ENCODE peak calls at places on chromosomes 16 and 17, in eight cellular contexts. J is A549, D is lower leg skin, K is HCEC 1CT, Y is AG10803, U is substantia nigra, V is stomach, O is mucosa of gallbladder. S is an unnamed sample.

GRCh38 chr16:353404-354285 is 1.1 kb upstream of the AXIN1 start:
- DNase-seq in J (no peak), D (no peak), K (no peak), Y (no peak), U (no peak), V (no peak), O (no peak), S (no peak)

GRCh38 chr16:23398987-23399805 is 53.8 kb downstream of the COG7 start:
- DNase-seq in J (no peak), D (no peak), K (no peak), Y (no peak), U (no peak), V (no peak), O (no peak), S (no peak)

GRCh38 chr16:83513006-83513755 is 294.6 kb upstream of the HSBP1 start:
- DNase-seq in J (no peak), D (no peak), K (peak; percentile 88), Y (peak; percentile 93), U (no peak), V (no peak), O (no peak), S (no peak)

GRCh38 chr16:27758544-27758943 is 208.6 kb downstream of the KATNIP start:
- DNase-seq in J (no peak), D (no peak), K (no peak), Y (no peak), U (no peak), V (no peak), O (no peak), S (no peak)

GRCh38 chr16:47778106-47778803 is 317.1 kb downstream of the PHKB start:
- DNase-seq in J (no peak), D (no peak), K (no peak), Y (peak; percentile 5), U (no peak), V (no peak), O (no peak), S (no peak)

GRCh38 chr16:84841787-84842300 is 22.1 kb downstream of the CRISPLD2 start:
- DNase-seq in J (no peak), D (no peak), K (no peak), Y (no peak), U (no peak), V (peak; percentile 85), O (no peak), S (no peak)

GRCh38 chr16:78494674-78495073 is 395.2 kb downstream of the WWOX start:
- DNase-seq in J (no peak), D (no peak), K (no peak), Y (no peak), U (no peak), V (no peak), O (no peak), S (no peak)

GRCh38 chr16:15775209-15775608 is 81.6 kb downstream of the MYH11 start:
- DNase-seq in J (peak; percentile 22), D (no peak), K (peak; percentile 27), Y (no peak), U (no peak), V (no peak), O (no peak), S (no peak)

GRCh38 chr17:41339571-41340169 is 11.0 kb downstream of the KRT33A start:
- DNase-seq in J (no peak), D (no peak), K (no peak), Y (no peak), U (no peak), V (no peak), O (no peak), S (no peak)

GRCh38 chr16:53058441-53058840 is 3.6 kb downstream of the CHD9 start:
- DNase-seq in J (no peak), D (no peak), K (no peak), Y (no peak), U (no peak), V (no peak), O (no peak), S (no peak)

GRCh38 chr17:73820686-73821448 is 176.6 kb upstream of the SDK2 start:
- DNase-seq in J (no peak), D (peak; percentile 79), K (no peak), Y (peak; percentile 34), U (no peak), V (peak; percentile 33), O (no peak), S (no peak)

GRCh38 chr17:673200-673681 is 41.4 kb downstream of the VPS53 start:
- DNase-seq in J (no peak), D (no peak), K (no peak), Y (no peak), U (no peak), V (no peak), O (no peak), S (no peak)

GRCh38 chr16:83624436-83625120 is 183.2 kb upstream of the HSBP1 start:
- DNase-seq in J (no peak), D (no peak), K (no peak), Y (no peak), U (no peak), V (no peak), O (no peak), S (no peak)

GRCh38 chr17:50900383-50900892 is 34.3 kb upstream of the TOB1 start:
- DNase-seq in J (no peak), D (no peak), K (no peak), Y (no peak), U (no peak), V (no peak), O (no peak), S (no peak)

GRCh38 chr17:7982171-7982570 is 20.2 kb upstream of the GUCY2D start:
- DNase-seq in J (no peak), D (no peak), K (peak; percentile 72), Y (peak; percentile 56), U (no peak), V (no peak), O (no peak), S (no peak)

GRCh38 chr17:31293586-31293985 is 3.5 kb downstream of the OMG start:
- DNase-seq in J (no peak), D (no peak), K (no peak), Y (peak; percentile 48), U (no peak), V (no peak), O (no peak), S (no peak)

GRCh38 chr16:55502801-55503366 is 6.0 kb upstream of the LPCAT2 start:
- DNase-seq in J (no peak), D (peak; percentile 91), K (peak; percentile 90), Y (peak; percentile 84), U (peak; percentile 77), V (peak; percentile 97), O (peak; percentile 93), S (no peak)

GRCh38 chr17:65535777-65536572 is 25.5 kb downstream of the AXIN2 start:
- DNase-seq in J (no peak), D (no peak), K (no peak), Y (peak; percentile 62), U (no peak), V (no peak), O (no peak), S (no peak)

GRCh38 chr16:69444873-69445517 is 20.6 kb downstream of the CYB5B start:
- DNase-seq in J (no peak), D (no peak), K (peak; percentile 27), Y (peak; percentile 64), U (no peak), V (no peak), O (no peak), S (no peak)

GRCh38 chr16:51994597-51994996 is 552.3 kb downstream of the TOX3 start:
- DNase-seq in J (no peak), D (no peak), K (no peak), Y (peak; percentile 5), U (no peak), V (peak; percentile 92), O (peak; percentile 96), S (no peak)

GRCh38 chr16:77307764-77308561 is 108.8 kb downstream of the SYCE1L start:
- DNase-seq in J (peak; percentile 31), D (no peak), K (peak; percentile 78), Y (peak; percentile 44), U (no peak), V (no peak), O (no peak), S (no peak)

GRCh38 chr16:14232106-14232890 is 161.2 kb downstream of the MRTFB start:
- DNase-seq in J (no peak), D (no peak), K (no peak), Y (peak; percentile 56), U (no peak), V (no peak), O (no peak), S (no peak)

GRCh38 chr17:10875984-10876555 is 38.2 kb upstream of the PIRT start:
- DNase-seq in J (peak; percentile 53), D (no peak), K (no peak), Y (peak; percentile 10), U (peak; percentile 4), V (peak; percentile 63), O (peak; percentile 34), S (no peak)

GRCh38 chr16:50102046-50102756 is 36.4 kb downstream of the HEATR3 start:
- DNase-seq in J (no peak), D (no peak), K (peak; percentile 94), Y (peak; percentile 81), U (no peak), V (no peak), O (no peak), S (no peak)

GRCh38 chr17:17506893-17507464 is 10.8 kb upstream of the RASD1 start:
- DNase-seq in J (no peak), D (no peak), K (no peak), Y (no peak), U (no peak), V (peak; percentile 46), O (no peak), S (no peak)

GRCh38 chr17:10197362-10197720 is 1.1 kb downstream of the GAS7 start:
- DNase-seq in J (no peak), D (no peak), K (no peak), Y (no peak), U (no peak), V (no peak), O (no peak), S (no peak)

GRCh38 chr17:40538019-40538935 is 27.0 kb downstream of the CCR7 start:
- DNase-seq in J (no peak), D (no peak), K (peak; percentile 42), Y (peak; percentile 68), U (no peak), V (no peak), O (no peak), S (no peak)

GRCh38 chr17:75295220-75296158 is 6.3 kb upstream of the SLC25A19 start:
- DNase-seq in J (no peak), D (no peak), K (no peak), Y (no peak), U (no peak), V (no peak), O (no peak), S (no peak)

GRCh38 chr17:76132574-76133338 is 8.3 kb downstream of the FOXJ1 start:
- DNase-seq in J (no peak), D (no peak), K (no peak), Y (no peak), U (no peak), V (peak; percentile 78), O (peak; percentile 32), S (no peak)

GRCh38 chr17:51397361-51398127 is 137.2 kb downstream of the UTP18 start:
- DNase-seq in J (peak; percentile 94), D (peak; percentile 57), K (peak; percentile 12), Y (peak; percentile 11), U (no peak), V (no peak), O (no peak), S (no peak)

GRCh38 chr16:30382398-30383015 is at the start of gene SEPTIN1:
- DNase-seq in J (no peak), D (no peak), K (no peak), Y (no peak), U (no peak), V (no peak), O (no peak), S (no peak)

GRCh38 chr17:30996481-30996880 is 25.6 kb downstream of the RNF135 start:
- DNase-seq in J (no peak), D (no peak), K (no peak), Y (no peak), U (no peak), V (no peak), O (no peak), S (no peak)

GRCh38 chr17:44221072-44221861 is 1.8 kb upstream of the UBTF start:
- DNase-seq in J (peak; percentile 82), D (peak; percentile 93), K (peak; percentile 77), Y (peak; percentile 78), U (peak; percentile 62), V (peak; percentile 82), O (peak; percentile 76), S (peak; percentile 85)

GRCh38 chr16:75621170-75621477 is 2.0 kb downstream of the ADAT1 start:
- DNase-seq in J (peak; percentile 49), D (no peak), K (peak; percentile 34), Y (peak; percentile 47), U (no peak), V (no peak), O (no peak), S (no peak)

S was measured in ascending aorta.